ENCODE peak calls at places on chromosomes 5 and 9, in four cellular contexts. J is H9, L is transverse colon, O is Peyer's patch. B is an unnamed sample. For H3K9me3, the result is how much of the 10 kb centered on the place peaks cover.

GRCh38 chr5:10467281-10468198 is 25.9 kb downstream of the ROPN1L start:
- DNase-seq in L (no peak), J (peak), O (no peak), B (no peak)

GRCh38 chr9:27395484-27395921 is 98.6 kb upstream of the EQTN start:
- DNase-seq in O (no peak), L (no peak), J (no peak), B (no peak)

GRCh38 chr9:112777914-112778313 is 27.4 kb downstream of the SNX30 start:
- DNase-seq in J (no peak), L (no peak), O (no peak), B (no peak)

GRCh38 chr5:167899490-167899889 is 392.0 kb upstream of the WWC1 start:
- DNase-seq in O (no peak), J (no peak), L (no peak), B (no peak)

GRCh38 chr5:116572375-116573278 is 2.0 kb downstream of the SEMA6A start:
- DNase-seq in J (no peak), O (no peak), L (peak), B (peak)

GRCh38 chr9:74951725-74952151 is 974 bp downstream of the C9orf40 start:
- DNase-seq in L (peak), J (peak), O (peak), B (peak)

GRCh38 chr9:123304340-123304691 is 35.9 kb upstream of the STRBP start:
- DNase-seq in O (no peak), J (no peak), L (no peak), B (no peak)

GRCh38 chr9:131776473-131776872 is 36.6 kb upstream of the RAPGEF1 start:
- DNase-seq in J (peak), O (no peak), L (no peak), B (peak)

GRCh38 chr5:155839251-155840037 is 487.5 kb upstream of the SGCD start:
- DNase-seq in L (no peak), O (no peak), J (peak), B (no peak)

GRCh38 chr5:128213340-128213739 is 129.8 kb downstream of the SLC12A2 start:
- DNase-seq in L (peak), J (peak), O (no peak), B (peak)

GRCh38 chr5:103569313-103570060 is 6.9 kb upstream of the NUDT12 start:
- DNase-seq in O (no peak), J (no peak), L (no peak), B (peak)

GRCh38 chr5:54013556-54014157 is 296.7 kb downstream of the ARL15 start:
- DNase-seq in O (no peak), L (peak), J (no peak), B (peak)

GRCh38 chr9:121902483-121903135 is 190.5 kb downstream of the TTLL11 start:
- DNase-seq in J (no peak), O (no peak), L (no peak), B (no peak)

GRCh38 chr9:117214416-117214815 is 200.4 kb downstream of the ASTN2 start:
- DNase-seq in L (no peak), O (no peak), J (no peak), B (no peak)

GRCh38 chr5:9380108-9380507 is 165.8 kb downstream of the SEMA5A start:
- DNase-seq in O (no peak), J (no peak), L (no peak), B (no peak)

GRCh38 chr5:175748650-175749049 is 90.8 kb downstream of the HRH2 start:
- DNase-seq in O (no peak), J (no peak), L (no peak), B (no peak)

GRCh38 chr5:144189800-144190429 is 19.2 kb downstream of the KCTD16 start:
- DNase-seq in J (no peak), O (peak), L (peak), B (no peak)

GRCh38 chr5:138975098-138975847 is 100.1 kb upstream of the LRRTM2 start:
- DNase-seq in J (no peak), L (peak), O (no peak), B (peak)

GRCh38 chr9:126984969-126985368 is 70.4 kb downstream of the RALGPS1 start:
- DNase-seq in L (peak), O (no peak), J (no peak), B (peak)

GRCh38 chr9:32578976-32579375 is 6.0 kb upstream of the NDUFB6 start:
- DNase-seq in O (no peak), J (no peak), L (no peak), B (no peak)

GRCh38 chr9:127253446-127253845 is 11.1 kb upstream of the GARNL3 start:
- DNase-seq in O (no peak), L (no peak), J (peak), B (no peak)

GRCh38 chr9:129011761-129012281 is 16.3 kb downstream of the SH3GLB2 start:
- DNase-seq in J (no peak), L (no peak), O (no peak), B (no peak)

GRCh38 chr9:21585756-21586752 is 103.9 kb upstream of the IFNE start:
- DNase-seq in J (no peak), L (no peak), O (no peak), B (no peak)

GRCh38 chr9:90808890-90809685 is 7.5 kb downstream of the SYK start:
- DNase-seq in J (no peak), L (no peak), O (peak), B (no peak)

GRCh38 chr9:137435381-137435891 is 5.7 kb downstream of the ENTPD8 start:
- DNase-seq in O (no peak), L (no peak), J (no peak), B (no peak)

GRCh38 chr9:33794560-33794959 is 801 bp upstream of the PRSS3 start:
- DNase-seq in O (no peak), L (no peak), J (no peak), B (peak)

GRCh38 chr9:36101916-36102741 is 34.4 kb upstream of the GLIPR2 start:
- DNase-seq in O (no peak), J (no peak), L (no peak), B (no peak)

GRCh38 chr9:111548623-111549022 is 23.6 kb downstream of the ZNF483 start:
- DNase-seq in O (no peak), J (no peak), L (no peak), B (no peak)
- H3K9me3 ChIP-seq in O (under half), J (under half), L (half or more), B (under half)

GRCh38 chr9:6739218-6739617 is 18.6 kb upstream of the KDM4C start:
- DNase-seq in L (no peak), O (no peak), J (no peak), B (no peak)
- TF ChIP-seq CTCF in L (no peak), O (no peak), J (peak), B (peak)

DNA sequence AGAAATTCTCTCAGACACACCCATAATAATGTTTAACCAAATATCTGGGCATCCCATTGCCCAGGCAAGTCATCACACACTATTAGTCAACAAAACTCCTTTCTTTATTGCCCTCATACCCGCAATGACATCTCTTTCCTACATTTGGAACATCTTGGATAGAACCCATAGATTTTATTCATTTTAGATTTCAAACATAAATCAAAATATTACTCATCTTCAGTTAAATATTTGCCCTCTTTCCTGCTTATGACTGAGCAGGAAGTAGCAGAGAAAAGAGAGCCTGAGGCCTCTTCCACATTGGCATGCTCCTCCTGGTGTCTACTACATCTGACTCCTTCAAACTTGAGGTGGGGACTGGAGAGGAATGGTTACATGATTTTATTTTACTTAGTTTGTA is 592.0 kb downstream of the CHSY3 start:
- DNase-seq in O (no peak), L (no peak), J (no peak), B (no peak)
- H3K9me3 ChIP-seq in O (under half), L (under half), J (under half), B (under half)

GRCh38 chr9:114477642-114478041 is 27.6 kb downstream of the WHRN start:
- DNase-seq in L (no peak), O (no peak), J (no peak), B (no peak)
- TF ChIP-seq CTCF in L (no peak), O (no peak), J (no peak), B (no peak)

GRCh38 chr5:2752875-2753435 is 1.5 kb upstream of the IRX2 start:
- DNase-seq in J (no peak), O (no peak), L (no peak), B (no peak)
- H3K9me3 ChIP-seq in J (under half), O (under half), L (under half), B (under half)

GRCh38 chr5:38925154-38925925 is 79.5 kb downstream of the OSMR start:
- DNase-seq in O (no peak), L (no peak), J (no peak), B (no peak)
- TF ChIP-seq CTCF in O (no peak), L (no peak), J (no peak), B (no peak)

GRCh38 chr9:135648494-135649410 is 9.4 kb upstream of the GLT6D1 start:
- DNase-seq in L (no peak), O (no peak), J (peak), B (no peak)

GRCh38 chr9:135655317-135656003 is 7.6 kb upstream of the LCN9 start:
- DNase-seq in J (no peak), O (no peak), L (no peak), B (no peak)

GRCh38 chr9:135647897-135648296 is 8.6 kb upstream of the GLT6D1 start:
- DNase-seq in J (peak), O (no peak), L (no peak), B (no peak)

GRCh38 chr9:135649508-135649907 is 10.2 kb upstream of the GLT6D1 start:
- DNase-seq in J (no peak), O (no peak), L (no peak), B (no peak)

GRCh38 chr9:135650408-135650807 is 11.1 kb upstream of the GLT6D1 start:
- DNase-seq in J (no peak), O (no peak), L (no peak), B (no peak)
- H3K9me3 ChIP-seq in J (under half), O (under half), L (under half), B (under half)